ENCODE peak calls at places on chromosomes 16 and 17, in four cellular contexts. J is fibroblast of pulmonary artery, B is left ventricle myocardium inferior, F is GM12865. R is an unnamed sample.

GRCh38 chr17:7705269-7706255 is 560 bp downstream of the EFNB3 start:
- DNase-seq in J (no peak), F (no peak), B (no peak), R (no peak)

GRCh38 chr16:89712476-89712805 is 8.3 kb downstream of the VPS9D1 start:
- DNase-seq in B (no peak), J (peak; percentile 35), F (no peak), R (no peak)

GRCh38 chr16:61148930-61149329 is 887.3 kb downstream of the CDH8 start:
- DNase-seq in J (no peak), B (no peak), F (peak; percentile 1), R (no peak)

GRCh38 chr17:41404024-41404651 is 6.7 kb upstream of the KRT31 start:
- DNase-seq in J (peak; percentile 84), F (peak; percentile 5), B (no peak), R (no peak)

GRCh38 chr16:85202631-85203461 is 90.6 kb upstream of the CIBAR2 start:
- DNase-seq in F (no peak), B (peak; percentile 88), J (peak; percentile 90), R (peak; percentile 86)

GRCh38 chr17:55845385-55845784 is 94.5 kb downstream of the PCTP start:
- DNase-seq in J (peak; percentile 42), B (peak; percentile 38), F (peak; percentile 6), R (peak; percentile 68)

GRCh38 chr17:27834571-27834970 is 34.2 kb upstream of the NOS2 start:
- DNase-seq in B (no peak), J (no peak), F (no peak), R (no peak)

GRCh38 chr17:56891751-56892150 is 22.1 kb downstream of the TRIM25 start:
- DNase-seq in F (no peak), J (no peak), B (peak; percentile 23), R (peak; percentile 35)

GRCh38 chr17:41556931-41557330 is 14.9 kb downstream of the KRT9 start:
- DNase-seq in B (no peak), J (no peak), F (no peak), R (no peak)

GRCh38 chr17:66228887-66229782 is at the start of gene APOH:
- DNase-seq in F (no peak), J (no peak), B (no peak), R (no peak)

GRCh38 chr17:44916781-44917241 is 1.5 kb upstream of the GFAP start:
- DNase-seq in J (peak; percentile 50), F (no peak), B (peak; percentile 73), R (no peak)

GRCh38 chr17:43367588-43368242 is 31.1 kb upstream of the ARL4D start:
- DNase-seq in B (no peak), J (peak; percentile 95), F (peak; percentile 96), R (no peak)

GRCh38 chr16:87850009-87851006 is 19.0 kb downstream of the SLC7A5 start:
- DNase-seq in B (peak; percentile 60), J (peak; percentile 51), F (peak; percentile 73), R (peak; percentile 73)

GRCh38 chr16:67965668-67966548 is 2.5 kb downstream of the SLC12A4 start:
- DNase-seq in J (no peak), F (no peak), B (no peak), R (no peak)

GRCh38 chr16:85550422-85551318 is 62.5 kb upstream of the GSE1 start:
- DNase-seq in F (no peak), J (no peak), B (no peak), R (peak; percentile 37)

GRCh38 chr16:1054660-1055556 is 17.6 kb upstream of the SSTR5 start:
- DNase-seq in J (peak; percentile 60), F (peak; percentile 21), B (peak; percentile 70), R (peak; percentile 72)

GRCh38 chr17:36524428-36524876 is 10.2 kb downstream of the MYO19 start:
- DNase-seq in J (no peak), B (no peak), F (no peak), R (peak; percentile 4)

GRCh38 chr17:70114405-70114804 is 39.4 kb downstream of the KCNJ16 start:
- DNase-seq in F (no peak), J (no peak), B (no peak), R (no peak)

GRCh38 chr17:42282478-42283080 is 5.7 kb upstream of the STAT5A start:
- DNase-seq in J (no peak), F (no peak), B (no peak), R (peak; percentile 3)

GRCh38 chr16:50857881-50858280 is 116.0 kb downstream of the CYLD start:
- DNase-seq in B (no peak), J (no peak), F (no peak), R (no peak)

GRCh38 chr16:47025641-47026040 is 52.2 kb upstream of the DNAJA2 start:
- DNase-seq in B (no peak), F (no peak), J (no peak), R (no peak)

DNA sequence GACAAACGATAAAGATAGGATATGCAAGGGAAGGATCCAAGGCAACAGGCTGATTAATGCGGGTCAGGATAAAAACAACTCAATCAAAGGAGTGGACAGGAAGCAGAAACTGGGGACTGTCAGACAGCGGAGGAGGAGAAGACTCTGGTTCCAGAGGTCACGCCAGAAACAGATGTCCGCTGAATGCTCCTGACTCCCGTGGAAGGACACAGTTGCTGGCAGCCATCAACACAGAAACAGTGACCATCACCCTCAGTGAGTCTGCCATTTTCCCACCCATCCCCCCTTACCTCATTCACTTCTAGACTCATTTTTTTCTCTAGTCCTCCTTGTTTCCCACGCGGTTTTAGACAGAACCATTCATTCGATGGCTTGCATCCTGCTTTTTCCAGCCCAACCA is 40.9 kb downstream of the DHRS7C start:
- DNase-seq in B (no peak), F (no peak), J (no peak), R (no peak)
- TF ChIP-seq CTCF in B (no peak), F (no peak), J (no peak), R (no peak)

GRCh38 chr17:81394831-81395599 is at the start of gene BAHCC1:
- DNase-seq in J (peak; percentile 100), B (peak; percentile 100), F (peak; percentile 87), R (peak; percentile 100)
- H3K4me3 ChIP-seq in J (peak within 1 kb of the TSS; percentile 71), B (peak within 1 kb of the TSS; percentile 96), F (no peak within 1 kb of the TSS), R (peak within 1 kb of the TSS; percentile 78)

GRCh38 chr17:29089601-29090044 is 46.7 kb downstream of the PIPOX start:
- DNase-seq in B (peak; percentile 33), J (no peak), F (no peak), R (no peak)

GRCh38 chr17:29093090-29093871 is 50.3 kb downstream of the PIPOX start:
- DNase-seq in J (no peak), F (no peak), B (no peak), R (no peak)

GRCh38 chr17:29094101-29094708 is 51.3 kb downstream of the PIPOX start:
- DNase-seq in J (no peak), B (no peak), F (no peak), R (no peak)

GRCh38 chr17:29091591-29092291 is 48.8 kb downstream of the PIPOX start:
- DNase-seq in B (no peak), J (no peak), F (no peak), R (no peak)

GRCh38 chr17:29090746-29091395 is 47.9 kb downstream of the PIPOX start:
- DNase-seq in F (no peak), J (no peak), B (no peak), R (no peak)
- TF ChIP-seq CTCF in F (no peak), J (no peak), B (no peak), R (no peak)

DNA sequence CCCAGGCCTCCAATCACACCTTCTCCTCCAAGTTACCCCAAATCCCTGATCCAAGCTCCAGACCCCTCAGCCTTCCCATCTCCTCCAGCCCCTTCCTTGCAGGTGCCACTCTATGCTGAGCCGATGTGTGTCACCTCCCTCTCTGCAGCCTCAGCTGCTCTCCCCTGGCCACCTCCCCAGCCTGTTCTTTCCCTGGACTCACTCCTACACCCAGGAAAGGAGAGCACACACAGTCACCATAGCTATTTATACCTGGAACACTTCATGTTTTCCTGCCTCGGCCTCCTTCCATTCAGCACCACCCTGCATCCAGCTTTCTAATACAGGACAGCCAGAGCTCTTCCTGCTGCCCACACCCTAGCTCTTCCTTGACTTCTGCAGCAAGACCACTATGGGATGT is 12.5 kb upstream of the TMEM132E start:
- DNase-seq in B (no peak), J (no peak), F (no peak), R (no peak)
- H3K4me3 ChIP-seq in B (no peak overlapping the region), J (no peak overlapping the region), F (no peak overlapping the region), R (no peak overlapping the region)

GRCh38 chr16:56425439-56425832 is at the start of gene AMFR:
- DNase-seq in J (peak; percentile 80), F (peak; percentile 92), B (peak; percentile 73), R (peak; percentile 53)
- TF ChIP-seq CTCF in J (no peak), F (peak; percentile 41), B (peak; percentile 72), R (peak; percentile 62)

GRCh38 chr16:31403590-31404352 is 10.6 kb downstream of the ITGAD start:
- DNase-seq in B (no peak), J (no peak), F (no peak), R (peak; percentile 38)

GRCh38 chr16:31407406-31407805 is 14.3 kb downstream of the ITGAD start:
- DNase-seq in F (no peak), B (no peak), J (no peak), R (no peak)

GRCh38 chr16:31401436-31401835 is 8.3 kb downstream of the ITGAD start:
- DNase-seq in J (no peak), B (no peak), F (no peak), R (no peak)

GRCh38 chr16:31402687-31403086 is 9.6 kb downstream of the ITGAD start:
- DNase-seq in B (no peak), J (peak; percentile 20), F (no peak), R (no peak)

GRCh38 chr16:31404353-31405064 is 11.4 kb downstream of the ITGAD start:
- DNase-seq in F (peak; percentile 11), B (no peak), J (peak; percentile 30), R (peak; percentile 70)
- H3K4me3 ChIP-seq in F (peak overlapping the region; percentile 32), B (peak overlapping the region; percentile 45), J (peak overlapping the region; percentile 40), R (no peak overlapping the region)

R was measured in testis.